ENCODE peak calls at places on chromosomes 3 and 15, in four cellular contexts. Q, A, P and D are unnamed samples.

GRCh38 chr3:33579181-33579510 is 138.9 kb downstream of the CLASP2 start:
- DNase-seq in P (no peak), A (no peak), Q (no peak), D (no peak)

GRCh38 chr3:38840987-38841386 is 25.0 kb upstream of the SCN10A start:
- DNase-seq in A (no peak), Q (peak), P (no peak), D (no peak)

GRCh38 chr3:23002846-23003800 is 200.0 kb upstream of the UBE2E2 start:
- DNase-seq in Q (no peak), P (no peak), A (no peak), D (no peak)

GRCh38 chr3:187773963-187774789 is 28.9 kb upstream of the BCL6 start:
- DNase-seq in A (no peak), Q (no peak), P (no peak), D (no peak)

GRCh38 chr15:67941643-67942315 is 101.9 kb upstream of the RNU6-1 start:
- DNase-seq in P (peak), A (no peak), Q (no peak), D (peak)

GRCh38 chr3:113890256-113890900 is 51.8 kb downstream of the GRAMD1C start:
- DNase-seq in A (peak), Q (peak), P (peak), D (no peak)

GRCh38 chr3:127467386-127467785 is 123.1 kb downstream of the TPRA1 start:
- DNase-seq in P (no peak), A (peak), Q (no peak), D (no peak)

GRCh38 chr15:68552773-68553172 is 26.0 kb upstream of the CORO2B start:
- DNase-seq in Q (no peak), P (no peak), A (no peak), D (peak)

GRCh38 chr3:21331321-21331720 is 419.7 kb downstream of the ZNF385D start:
- DNase-seq in A (no peak), Q (no peak), P (no peak), D (no peak)

GRCh38 chr3:9820944-9821343 is 10.9 kb downstream of the TTLL3 start:
- DNase-seq in A (peak), P (peak), Q (no peak), D (no peak)

GRCh38 chr3:44198265-44198956 is 43.3 kb upstream of the TOPAZ1 start:
- DNase-seq in A (peak), P (peak), Q (peak), D (peak)

GRCh38 chr15:82306791-82307713 is 42.2 kb downstream of the GOLGA6L10 start:
- DNase-seq in A (no peak), Q (no peak), P (no peak), D (no peak)

GRCh38 chr3:87435926-87436630 is 159.7 kb upstream of the POU1F1 start:
- DNase-seq in A (no peak), Q (no peak), P (no peak), D (no peak)

GRCh38 chr3:10703875-10704274 is 112.2 kb upstream of the SLC6A11 start:
- DNase-seq in Q (peak), A (peak), P (no peak), D (no peak)

GRCh38 chr15:63634154-63634553 is 37.0 kb downstream of the FBXL22 start:
- DNase-seq in A (no peak), P (no peak), Q (no peak), D (no peak)

GRCh38 chr3:108554913-108555571 is 34.2 kb downstream of the CIP2A start:
- DNase-seq in P (no peak), Q (no peak), A (no peak), D (no peak)

DNA sequence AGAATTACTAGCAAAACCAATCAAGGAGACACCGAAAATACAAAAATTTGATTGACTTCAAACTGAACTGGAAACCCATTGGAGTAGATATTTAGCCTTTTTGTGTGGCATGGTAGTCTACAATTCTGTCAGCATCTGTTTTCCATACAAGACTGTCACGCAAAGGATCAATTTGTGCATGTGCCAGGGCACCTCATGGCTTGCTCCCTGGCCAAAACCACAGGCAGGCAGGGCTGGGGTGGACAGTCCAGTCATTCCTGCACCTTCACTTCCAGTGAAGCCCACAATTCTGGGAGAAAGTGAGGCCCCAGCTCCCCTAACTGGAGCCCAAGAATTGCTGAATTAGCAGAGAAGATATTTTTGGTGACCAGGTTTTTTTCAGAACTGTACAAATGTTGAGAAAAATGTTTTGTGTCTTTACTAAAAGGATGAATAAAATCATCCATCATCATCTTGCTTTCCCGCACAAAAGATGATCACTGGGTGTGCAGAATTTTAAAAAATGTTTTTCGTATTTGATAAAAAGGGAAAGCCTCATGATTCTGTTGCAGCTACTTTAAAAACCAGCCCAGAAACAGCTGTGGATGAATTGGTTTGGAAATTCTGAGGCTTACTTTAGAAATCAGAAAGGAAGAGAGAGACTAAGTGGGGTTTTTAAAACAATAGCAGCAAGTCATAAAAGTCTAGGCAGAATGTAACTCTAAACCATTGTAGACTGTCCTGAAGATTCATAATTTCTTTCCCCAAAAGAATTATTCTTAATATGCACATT is 86.4 kb downstream of the PCCB start:
- DNase-seq in A (no peak), P (no peak), Q (no peak), D (no peak)
- TF ChIP-seq NR3C1 in A (no peak), P (no peak), Q (no peak), D (no peak)

DNA sequence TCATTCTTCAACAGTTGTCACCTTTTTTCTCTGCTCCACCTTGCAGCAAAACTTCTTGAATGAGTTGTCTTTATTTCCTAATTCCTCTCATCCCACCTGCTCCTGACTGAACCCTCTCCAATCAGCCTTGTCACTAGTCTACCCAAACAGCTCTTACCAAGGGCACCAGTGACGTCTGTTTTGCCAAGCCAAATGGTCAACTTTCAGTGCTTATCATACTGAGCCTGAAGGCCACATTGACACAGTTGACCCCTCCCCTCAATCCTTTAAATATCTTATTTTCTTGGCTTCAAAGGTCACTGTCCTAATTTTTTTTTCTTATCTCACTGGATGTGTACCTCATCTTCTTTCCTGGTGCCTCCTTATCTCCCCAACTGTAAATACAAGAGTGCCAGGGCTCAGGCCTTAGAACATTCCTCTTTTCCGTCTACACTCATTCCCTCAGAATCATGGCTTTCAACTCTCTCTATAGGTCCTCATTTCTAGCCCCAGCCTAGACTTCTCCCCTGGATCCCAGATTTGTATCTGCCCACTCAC is 43.2 kb downstream of the CMTM8 start:
- DNase-seq in Q (no peak), P (peak), A (no peak), D (no peak)
- TF ChIP-seq NR3C1 in Q (no peak), P (no peak), A (no peak), D (no peak)

GRCh38 chr15:70321106-70321809 is 223.5 kb upstream of the TLE3 start:
- DNase-seq in Q (no peak), A (no peak), P (no peak), D (no peak)

GRCh38 chr15:70324001-70324974 is 226.6 kb upstream of the TLE3 start:
- DNase-seq in P (no peak), A (no peak), Q (no peak), D (no peak)

GRCh38 chr15:70322051-70322668 is 224.4 kb upstream of the TLE3 start:
- DNase-seq in A (no peak), P (no peak), Q (no peak), D (no peak)

GRCh38 chr15:70320077-70320830 is 222.5 kb upstream of the TLE3 start:
- DNase-seq in P (no peak), A (no peak), Q (no peak), D (no peak)

GRCh38 chr15:70323111-70323851 is 225.6 kb upstream of the TLE3 start:
- DNase-seq in A (no peak), P (no peak), Q (no peak), D (no peak)
- TF ChIP-seq NR3C1 in A (no peak), P (no peak), Q (no peak), D (no peak)

GRCh38 chr3:169104972-169105371 is 558.5 kb downstream of the MECOM start:
- DNase-seq in Q (no peak), P (peak), A (no peak), D (no peak)
- TF ChIP-seq NR3C1 in Q (no peak), P (no peak), A (no peak), D (no peak)

GRCh38 chr3:57691411-57692133 is 1.3 kb downstream of the DENND6A start:
- DNase-seq in Q (peak), P (no peak), A (no peak), D (no peak)
- TF ChIP-seq NR3C1 in Q (no peak), P (no peak), A (no peak), D (no peak)

GRCh38 chr15:25067725-25068309 is 113.0 kb downstream of the SNRPN start:
- DNase-seq in P (no peak), A (no peak), Q (no peak), D (no peak)
- TF ChIP-seq NR3C1 in P (no peak), A (no peak), Q (no peak), D (no peak)

DNA sequence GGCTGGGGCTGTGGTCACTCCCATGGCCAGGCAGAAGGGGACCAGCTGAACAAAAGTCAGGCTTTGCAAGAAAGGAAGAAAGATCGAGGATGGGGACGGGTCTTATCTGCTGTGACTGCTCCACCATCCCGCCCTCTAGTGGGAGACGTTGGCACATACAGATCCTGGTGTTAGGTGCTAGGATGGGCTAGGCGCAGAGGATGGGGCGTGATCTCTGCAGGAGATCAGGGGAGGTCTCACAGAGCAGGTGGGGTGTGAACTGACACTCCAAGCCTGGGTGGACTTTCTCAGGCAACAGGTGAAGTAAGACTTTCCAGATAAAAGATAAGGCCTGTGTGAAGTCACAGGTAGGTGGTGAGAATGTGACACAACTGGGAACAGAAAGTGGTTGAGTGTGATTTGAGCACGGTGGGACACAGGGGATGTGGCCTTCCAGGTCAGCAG is 141.9 kb upstream of the SMAD3 start:
- DNase-seq in P (peak), A (peak), Q (peak), D (peak)
- TF ChIP-seq NR3C1 in P (no peak), A (no peak), Q (no peak), D (no peak)

GRCh38 chr3:26964836-26965235 is 342.3 kb downstream of the LRRC3B start:
- DNase-seq in A (no peak), P (no peak), Q (no peak), D (no peak)
- TF ChIP-seq NR3C1 in A (no peak), P (no peak), Q (no peak), D (no peak)

DNA sequence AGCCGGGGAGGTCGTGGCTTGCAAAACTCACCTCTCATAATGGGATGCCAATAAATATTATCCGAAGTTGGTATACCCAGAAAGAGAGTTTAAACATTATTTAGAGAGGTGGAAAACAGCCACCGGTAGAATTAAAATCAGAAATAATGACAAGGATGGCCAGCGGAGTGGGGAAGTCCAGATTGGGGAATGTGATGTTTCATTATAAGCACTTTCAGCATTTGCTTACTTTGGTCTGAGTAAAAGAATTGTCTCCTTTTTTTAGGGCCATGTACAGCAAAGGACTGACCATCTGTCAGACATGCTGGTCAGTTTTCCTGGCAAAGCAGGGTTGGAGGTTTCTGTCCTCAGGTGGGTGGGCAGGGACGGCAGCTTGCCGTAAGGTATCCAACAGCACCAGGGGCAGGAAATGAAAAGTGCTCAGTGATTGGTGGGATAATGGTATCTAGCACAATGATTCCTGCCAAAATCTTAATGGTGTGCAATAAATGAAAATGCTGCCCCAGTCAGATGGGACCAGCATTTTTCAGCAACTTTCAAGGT is 24.3 kb downstream of the APBA2 start:
- DNase-seq in Q (no peak), A (no peak), P (no peak), D (no peak)
- TF ChIP-seq NR3C1 in Q (no peak), A (no peak), P (no peak), D (no peak)

GRCh38 chr3:177820683-177821316 is 623.5 kb upstream of the TBL1XR1 start:
- DNase-seq in A (no peak), Q (no peak), P (no peak), D (no peak)

GRCh38 chr3:177816667-177817208 is 619.5 kb upstream of the TBL1XR1 start:
- DNase-seq in P (peak), Q (no peak), A (no peak), D (peak)

GRCh38 chr3:177822826-177823225 is 625.5 kb upstream of the TBL1XR1 start:
- DNase-seq in P (no peak), A (no peak), Q (no peak), D (no peak)

GRCh38 chr3:177817746-177818145 is 620.5 kb upstream of the TBL1XR1 start:
- DNase-seq in P (no peak), Q (no peak), A (no peak), D (no peak)

DNA sequence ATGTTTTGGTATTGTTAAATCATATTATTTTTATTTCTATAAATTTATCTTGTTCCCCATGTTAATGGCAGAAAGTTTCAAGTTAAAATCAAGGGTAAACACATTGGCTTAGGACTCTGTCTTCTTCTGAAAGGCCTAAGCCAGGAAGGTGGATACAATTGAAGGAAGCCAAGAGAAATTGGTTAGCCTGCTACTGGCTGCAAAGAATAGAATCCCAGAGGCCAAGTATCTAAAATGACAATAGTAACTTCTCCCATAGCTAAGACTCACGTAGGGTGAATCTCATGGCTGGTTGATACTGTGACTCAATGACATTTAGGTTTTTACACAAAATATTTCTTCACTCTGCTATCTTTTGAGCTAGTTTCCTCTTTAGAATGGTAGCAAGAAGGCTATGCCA is 621.4 kb upstream of the TBL1XR1 start:
- DNase-seq in P (no peak), A (no peak), Q (no peak), D (no peak)
- TF ChIP-seq NR3C1 in P (no peak), A (no peak), Q (no peak), D (no peak)